ENCODE peak calls at places on chromosome 1, in five cellular contexts. One of them, this sample, is unnamed.
A peak's percentile ranks its signal among the peaks of the same experiment; 100 is the strongest.

GRCh38 chr1:116666747-116667576 is 571 bp downstream of the IGSF3 start:
- DNase-seq in AG10803: no peak
- DNase-seq in GM20000: peak; percentile 60
- DNase-seq in cardiac muscle cell: no peak
- DNase-seq in HL-60: no peak
- DNase-seq in this sample: no peak

GRCh38 chr1:187509091-187509490 is 680.3 kb downstream of the PLA2G4A start:
- DNase-seq in HL-60: no peak
- DNase-seq in GM20000: no peak
- DNase-seq in AG10803: no peak
- DNase-seq in cardiac muscle cell: no peak
- DNase-seq in this sample: no peak

GRCh38 chr1:193971595-193971994 is 785.2 kb upstream of the B3GALT2 start:
- DNase-seq in AG10803: no peak
- DNase-seq in cardiac muscle cell: peak; percentile 15
- DNase-seq in GM20000: no peak
- DNase-seq in HL-60: no peak
- DNase-seq in this sample: no peak

GRCh38 chr1:116508090-116508983 is 62.5 kb downstream of the CD58 start:
- DNase-seq in GM20000: no peak
- DNase-seq in HL-60: peak; percentile 18
- DNase-seq in cardiac muscle cell: no peak
- DNase-seq in AG10803: no peak
- DNase-seq in this sample: no peak

GRCh38 chr1:206445116-206445515 is 25.2 kb upstream of the IKBKE start:
- DNase-seq in GM20000: no peak
- DNase-seq in HL-60: no peak
- DNase-seq in AG10803: peak; percentile 45
- DNase-seq in cardiac muscle cell: no peak
- DNase-seq in this sample: no peak

GRCh38 chr1:20530901-20531300 is 21.5 kb upstream of the FAM43B start:
- DNase-seq in GM20000: no peak
- DNase-seq in HL-60: no peak
- DNase-seq in AG10803: no peak
- DNase-seq in cardiac muscle cell: no peak
- DNase-seq in this sample: no peak

GRCh38 chr1:42922687-42923366 is 35.8 kb downstream of the SLC2A1 start:
- DNase-seq in cardiac muscle cell: peak; percentile 59
- DNase-seq in GM20000: peak; percentile 87
- DNase-seq in HL-60: peak; percentile 80
- DNase-seq in AG10803: peak; percentile 69
- DNase-seq in this sample: no peak

GRCh38 chr1:148354284-148354869 is 128.7 kb downstream of the PPIAL4G start:
- DNase-seq in HL-60: no peak
- DNase-seq in GM20000: no peak
- DNase-seq in AG10803: no peak
- DNase-seq in cardiac muscle cell: no peak
- DNase-seq in this sample: no peak

GRCh38 chr1:223482766-223483165 is 89.6 kb downstream of the CCDC185 start:
- DNase-seq in HL-60: no peak
- DNase-seq in AG10803: no peak
- DNase-seq in cardiac muscle cell: no peak
- DNase-seq in GM20000: no peak
- DNase-seq in this sample: no peak

GRCh38 chr1:150486966-150487762 is at the start of gene TARS2:
- DNase-seq in GM20000: peak; percentile 94
- DNase-seq in AG10803: peak; percentile 99
- DNase-seq in cardiac muscle cell: peak; percentile 99
- DNase-seq in HL-60: peak; percentile 99
- DNase-seq in this sample: peak; percentile 96
- TF ChIP-seq CTCF in GM20000: no peak
- TF ChIP-seq CTCF in AG10803: no peak
- TF ChIP-seq CTCF in cardiac muscle cell: no peak
- TF ChIP-seq CTCF in HL-60: no peak
- TF ChIP-seq CTCF in this sample: no peak

DNA sequence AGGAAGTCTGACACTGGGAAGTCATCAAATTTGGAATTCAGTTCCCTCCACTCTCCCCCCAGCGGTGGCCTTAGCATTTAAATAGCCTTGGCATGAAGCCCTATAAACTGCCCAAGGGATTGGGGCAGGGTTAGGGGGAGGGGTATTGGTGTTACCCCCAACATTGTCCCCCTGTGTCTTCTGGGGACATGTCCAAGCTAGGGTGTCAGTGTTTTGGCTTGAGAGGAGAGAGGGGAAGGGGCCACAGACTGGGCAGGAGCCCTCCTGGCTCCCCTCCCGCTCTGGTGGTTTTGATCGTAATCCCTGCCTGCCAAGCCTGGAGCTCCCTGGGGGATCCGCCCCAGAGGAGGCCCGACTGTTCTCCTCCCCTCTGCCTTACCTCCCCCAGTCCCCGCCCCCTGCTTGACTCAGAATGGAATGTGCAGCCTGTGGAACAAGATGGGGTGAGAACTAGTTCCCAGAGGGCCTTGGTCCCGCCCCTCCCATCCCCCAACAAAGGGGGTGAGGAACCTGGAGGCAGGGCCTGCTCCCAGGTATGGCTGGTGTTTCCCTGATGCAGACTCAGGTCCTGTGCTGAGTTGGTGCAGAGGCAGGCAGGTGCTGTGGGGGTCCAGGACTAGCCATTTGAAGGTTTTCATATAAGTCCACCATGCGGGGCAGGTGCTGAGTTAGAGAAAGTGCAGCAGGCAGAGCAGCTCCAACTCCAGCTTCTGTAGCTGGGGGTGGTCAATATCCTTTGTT is 7.4 kb downstream of the SOX13 start:
- DNase-seq in cardiac muscle cell: peak; percentile 96
- DNase-seq in GM20000: no peak
- DNase-seq in AG10803: peak; percentile 89
- DNase-seq in HL-60: no peak
- DNase-seq in this sample: no peak
- TF ChIP-seq CTCF in cardiac muscle cell: no peak
- TF ChIP-seq CTCF in GM20000: no peak
- TF ChIP-seq CTCF in AG10803: no peak
- TF ChIP-seq CTCF in HL-60: no peak
- TF ChIP-seq CTCF in this sample: no peak

DNA sequence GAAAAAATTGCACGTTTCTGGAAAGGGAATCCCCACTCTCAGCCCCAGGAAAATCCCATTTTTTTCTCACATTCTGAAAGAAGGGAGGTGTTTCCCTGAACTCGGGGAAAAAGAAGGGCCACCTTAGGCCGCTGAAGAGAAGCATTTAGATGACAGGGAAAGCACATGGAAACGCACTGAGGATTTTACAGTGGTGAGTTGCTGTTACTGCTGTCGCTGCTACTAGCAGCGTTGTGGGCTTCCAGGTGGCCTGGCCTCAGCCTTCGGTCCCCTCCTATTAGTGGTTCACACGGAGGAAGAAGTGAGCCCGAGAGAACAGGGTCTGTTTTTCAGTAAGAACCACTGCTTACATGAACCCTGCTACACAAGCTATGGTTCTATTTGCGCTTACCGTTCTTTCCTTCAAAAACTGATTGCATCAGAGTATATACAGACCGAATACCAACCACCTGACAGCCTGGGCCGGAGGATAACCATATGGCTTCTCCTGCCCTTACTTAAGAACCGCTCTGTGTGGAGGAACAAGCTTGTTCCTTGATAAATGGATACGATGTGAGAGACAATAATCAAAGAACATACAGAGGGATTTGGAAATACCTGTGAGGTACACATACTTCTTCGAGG is 986 bp upstream of the KCNT2 start:
- DNase-seq in GM20000: no peak
- DNase-seq in AG10803: no peak
- DNase-seq in cardiac muscle cell: no peak
- DNase-seq in HL-60: no peak
- DNase-seq in this sample: no peak
- TF ChIP-seq CTCF in GM20000: no peak
- TF ChIP-seq CTCF in AG10803: no peak
- TF ChIP-seq CTCF in cardiac muscle cell: no peak
- TF ChIP-seq CTCF in HL-60: no peak
- TF ChIP-seq CTCF in this sample: no peak

DNA sequence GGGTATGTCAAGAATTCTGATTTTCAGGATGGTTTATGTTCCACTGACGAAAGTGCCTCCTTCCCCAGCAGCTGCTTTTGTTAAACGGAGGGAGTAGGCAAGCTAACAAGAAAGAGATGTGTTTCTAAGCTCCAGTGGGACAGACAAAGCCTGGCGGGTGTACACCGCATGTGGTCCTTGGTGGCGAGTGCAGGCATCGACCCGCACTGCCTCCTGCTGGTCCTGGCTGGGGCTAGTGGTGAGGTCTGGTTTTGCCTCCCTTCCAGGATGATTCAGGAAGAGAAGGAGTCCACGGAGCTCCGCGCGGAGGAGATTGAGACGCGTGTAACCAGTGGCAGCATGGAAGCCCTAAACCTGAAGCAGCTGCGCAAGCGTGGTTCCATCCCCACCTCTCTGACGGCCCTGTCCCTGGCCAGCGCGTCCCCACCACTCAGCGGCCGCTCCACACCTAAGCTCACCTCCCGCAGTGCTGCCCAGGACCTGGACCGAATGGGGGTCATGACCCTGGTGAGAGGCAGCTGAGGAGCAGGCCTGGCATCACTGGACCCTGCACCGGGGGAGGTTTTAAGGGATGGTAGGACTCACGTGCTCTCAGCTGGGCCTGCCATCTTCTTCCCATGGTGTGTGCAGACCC is 29.0 kb downstream of the PPFIA4 start:
- DNase-seq in HL-60: no peak
- DNase-seq in AG10803: no peak
- DNase-seq in cardiac muscle cell: no peak
- DNase-seq in GM20000: no peak
- DNase-seq in this sample: no peak
- TF ChIP-seq CTCF in HL-60: no peak
- TF ChIP-seq CTCF in AG10803: no peak
- TF ChIP-seq CTCF in cardiac muscle cell: no peak
- TF ChIP-seq CTCF in GM20000: no peak
- TF ChIP-seq CTCF in this sample: no peak

GRCh38 chr1:78728359-78728758 is 78.7 kb downstream of the IFI44 start:
- DNase-seq in GM20000: no peak
- DNase-seq in AG10803: no peak
- DNase-seq in HL-60: no peak
- DNase-seq in cardiac muscle cell: no peak
- DNase-seq in this sample: no peak
- TF ChIP-seq CTCF in GM20000: no peak
- TF ChIP-seq CTCF in AG10803: no peak
- TF ChIP-seq CTCF in HL-60: no peak
- TF ChIP-seq CTCF in cardiac muscle cell: no peak
- TF ChIP-seq CTCF in this sample: no peak

GRCh38 chr1:24159366-24159765 is 16.4 kb upstream of the IL22RA1 start:
- DNase-seq in HL-60: no peak
- DNase-seq in GM20000: no peak
- DNase-seq in AG10803: no peak
- DNase-seq in cardiac muscle cell: no peak
- DNase-seq in this sample: no peak

GRCh38 chr1:24155011-24155782 is 12.3 kb upstream of the IL22RA1 start:
- DNase-seq in GM20000: peak; percentile 53
- DNase-seq in cardiac muscle cell: no peak
- DNase-seq in AG10803: no peak
- DNase-seq in HL-60: no peak
- DNase-seq in this sample: no peak

GRCh38 chr1:24156542-24157260 is 13.8 kb upstream of the IL22RA1 start:
- DNase-seq in cardiac muscle cell: no peak
- DNase-seq in GM20000: no peak
- DNase-seq in HL-60: no peak
- DNase-seq in AG10803: no peak
- DNase-seq in this sample: no peak

GRCh38 chr1:24161270-24161669 is 18.3 kb upstream of the IL22RA1 start:
- DNase-seq in cardiac muscle cell: no peak
- DNase-seq in GM20000: no peak
- DNase-seq in AG10803: no peak
- DNase-seq in HL-60: no peak
- DNase-seq in this sample: no peak

DNA sequence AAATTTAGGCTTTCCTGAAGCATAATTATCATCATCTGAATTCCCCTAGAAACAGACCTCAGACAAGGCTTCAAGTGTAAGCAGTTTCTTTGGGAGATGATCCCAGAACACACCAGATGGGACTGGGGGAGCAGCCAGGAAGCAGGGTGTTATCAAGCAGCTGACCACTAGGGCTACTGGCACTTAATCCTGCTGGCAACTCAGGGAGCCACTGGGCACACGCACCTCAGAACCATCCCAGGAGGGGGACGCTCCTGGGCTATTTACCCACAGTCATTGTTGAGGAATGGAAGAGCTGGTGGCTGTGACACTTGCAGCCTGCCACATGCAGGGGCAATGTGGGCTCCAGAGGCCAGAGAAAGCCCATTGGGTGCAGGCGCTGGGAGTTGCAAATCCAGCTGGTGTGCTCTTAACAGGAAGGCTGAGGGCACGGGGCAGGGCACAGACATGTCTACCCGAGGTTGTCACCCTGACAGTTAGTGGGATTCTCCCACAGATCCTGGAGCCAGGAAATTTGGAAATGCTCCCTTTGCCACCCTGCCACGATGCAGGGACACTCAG is 15.1 kb upstream of the IL22RA1 start:
- DNase-seq in GM20000: no peak
- DNase-seq in HL-60: no peak
- DNase-seq in AG10803: peak; percentile 25
- DNase-seq in cardiac muscle cell: peak; percentile 17
- DNase-seq in this sample: no peak
- TF ChIP-seq CTCF in GM20000: no peak
- TF ChIP-seq CTCF in HL-60: no peak
- TF ChIP-seq CTCF in AG10803: peak; percentile 45
- TF ChIP-seq CTCF in cardiac muscle cell: peak; percentile 23
- TF ChIP-seq CTCF in this sample: peak; percentile 32

DNA sequence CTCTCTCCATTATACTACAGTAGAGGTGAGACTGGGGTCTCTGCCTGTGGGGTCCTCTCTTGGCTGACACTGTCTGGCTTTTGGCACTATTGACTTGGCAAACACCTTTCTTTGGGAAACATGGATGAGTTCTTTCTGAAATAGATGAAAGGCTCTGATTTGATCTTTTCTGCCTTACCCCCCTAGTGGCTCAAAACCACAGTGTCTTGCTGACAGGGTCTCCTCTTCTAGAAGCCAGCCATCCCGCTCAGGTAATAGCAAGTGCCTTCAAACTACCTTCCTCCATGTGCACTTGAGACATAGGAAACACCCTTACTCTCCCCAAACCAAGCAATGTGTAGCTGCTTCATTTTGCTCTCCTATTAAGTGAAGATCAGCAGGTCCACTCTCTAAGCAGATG is 260.4 kb downstream of the BRINP2 start:
- DNase-seq in AG10803: no peak
- DNase-seq in HL-60: no peak
- DNase-seq in cardiac muscle cell: no peak
- DNase-seq in GM20000: no peak
- DNase-seq in this sample: no peak
- TF ChIP-seq CTCF in AG10803: no peak
- TF ChIP-seq CTCF in HL-60: no peak
- TF ChIP-seq CTCF in cardiac muscle cell: no peak
- TF ChIP-seq CTCF in GM20000: no peak
- TF ChIP-seq CTCF in this sample: no peak

This sample was measured in CD14-positive monocyte.